ENCODE peak calls at places on chromosomes 7 and 10, in ten cellular contexts. L, S, F, V, Q, Y, A, B, P and W are unnamed samples. For H3K27me3, the result is how much of the 10 kb centered on the place peaks cover.

GRCh38 chr10:78814430-78814806 is 254.3 kb upstream of the ZMIZ1 start:
- DNase-seq in L (no peak), S (no peak), F (no peak), V (no peak), Q (no peak), Y (no peak), A (no peak), B (no peak), P (no peak), W (no peak)

GRCh38 chr10:86314616-86315520 is 51.7 kb downstream of the GRID1 start:
- DNase-seq in L (no peak), S (no peak), F (no peak), V (no peak), Q (no peak), Y (no peak), A (no peak), B (no peak), P (no peak), W (no peak)

GRCh38 chr7:116592445-116592844 is 67.6 kb downstream of the CAV1 start:
- DNase-seq in L (no peak), S (no peak), F (no peak), V (no peak), Q (no peak), Y (no peak), A (peak), B (peak), P (no peak), W (no peak)

GRCh38 chr7:130071701-130072622 is 1.6 kb downstream of the KLHDC10 start:
- DNase-seq in L (no peak), S (peak), F (peak), V (peak), Q (peak), Y (peak), A (peak), B (no peak), P (peak), W (peak)

GRCh38 chr7:108455833-108456677 is at the start of gene NRCAM:
- DNase-seq in L (no peak), S (peak), F (no peak), V (peak), Q (peak), Y (no peak), A (peak), B (no peak), P (no peak), W (peak)

GRCh38 chr7:916291-916941 is 38.1 kb downstream of the ADAP1 start:
- DNase-seq in L (no peak), S (no peak), F (no peak), V (no peak), Q (no peak), Y (no peak), A (peak), B (no peak), P (no peak), W (no peak)

GRCh38 chr7:125126376-125126775 is 196.8 kb upstream of the POT1 start:
- DNase-seq in L (no peak), S (no peak), F (no peak), V (no peak), Q (no peak), Y (no peak), A (no peak), B (no peak), P (no peak), W (no peak)

GRCh38 chr10:4294271-4294670 is 509.3 kb upstream of the KLF6 start:
- DNase-seq in L (no peak), S (no peak), F (no peak), V (no peak), Q (no peak), Y (no peak), A (no peak), B (no peak), P (no peak), W (no peak)

GRCh38 chr7:123220396-123220795 is 20.6 kb upstream of the SLC13A1 start:
- DNase-seq in L (no peak), S (no peak), F (no peak), V (peak), Q (no peak), Y (no peak), A (no peak), B (no peak), P (no peak), W (no peak)

GRCh38 chr10:121405096-121405495 is 193.1 kb downstream of the FGFR2 start:
- DNase-seq in L (no peak), S (no peak), F (no peak), V (no peak), Q (no peak), Y (no peak), A (no peak), B (no peak), P (no peak), W (no peak)

GRCh38 chr10:71213127-71213616 is 802 bp downstream of the UNC5B start:
- DNase-seq in L (no peak), S (peak), F (peak), V (peak), Q (peak), Y (no peak), A (peak), B (peak), P (no peak), W (peak)
- H3K4me3 ChIP-seq in L (peak), S (peak), F (peak), V (peak), Q (peak), Y (peak), A (peak), B (peak), P (no peak), W (peak)

DNA sequence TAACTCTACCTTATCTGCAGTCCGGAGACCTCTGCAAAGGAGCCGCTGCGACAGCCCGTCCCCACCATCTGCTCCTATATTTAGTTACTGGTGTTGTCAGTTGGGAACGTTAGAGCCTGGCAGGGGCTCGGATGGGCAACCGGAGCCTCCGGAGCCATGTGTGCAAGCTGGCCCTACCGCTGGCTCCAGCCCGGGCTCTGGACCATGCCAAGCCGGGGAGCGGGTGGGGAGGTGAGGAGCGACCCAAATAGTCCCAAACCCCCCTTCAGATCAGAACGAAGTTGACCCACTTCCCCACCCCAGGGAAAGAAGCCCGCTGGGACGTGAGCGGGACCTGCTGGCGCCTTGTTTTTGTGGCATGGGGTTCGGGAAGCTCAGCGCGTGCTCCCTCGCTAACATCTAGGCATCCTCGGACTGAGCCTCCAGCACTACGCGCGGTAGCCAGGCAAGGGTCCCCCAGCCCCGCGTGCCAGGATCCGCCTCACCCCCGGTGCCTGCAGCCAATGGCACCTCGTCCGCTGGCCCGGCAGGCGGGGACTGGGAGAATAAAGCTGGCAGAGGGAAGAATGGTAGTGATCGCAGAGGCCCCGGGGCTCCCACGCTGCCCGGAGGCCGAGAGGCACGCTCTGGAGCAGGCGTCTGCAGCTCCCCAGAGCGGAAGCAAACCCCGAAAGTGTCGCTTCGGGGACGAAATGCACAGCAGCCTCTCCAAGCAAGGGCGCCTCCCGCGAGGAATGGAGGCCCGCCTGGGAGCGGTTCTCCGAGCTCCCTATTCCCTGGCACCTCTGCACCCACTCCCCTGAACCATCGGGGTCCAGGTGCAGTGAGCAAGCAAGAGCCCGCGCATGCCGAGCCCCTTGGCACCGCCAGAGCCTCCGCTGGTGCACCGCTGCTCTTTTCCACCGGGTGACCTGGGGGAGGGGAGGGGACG is 669 bp downstream of the LRRC20 start:
- DNase-seq in L (no peak), S (no peak), F (peak), V (no peak), Q (peak), Y (no peak), A (peak), B (peak), P (no peak), W (peak)
- H3K27ac ChIP-seq in L (peak), S (peak), F (peak), V (no peak), Q (peak), Y (no peak), A (peak), B (peak), P (no peak), W (no peak)

GRCh38 chr10:22620140-22620857 is 94.1 kb downstream of the PIP4K2A start:
- DNase-seq in L (no peak), S (no peak), F (peak), V (peak), Q (no peak), Y (no peak), A (peak), B (peak), P (no peak), W (no peak)

GRCh38 chr10:22621726-22622125 is 92.7 kb downstream of the PIP4K2A start:
- DNase-seq in L (no peak), S (no peak), F (no peak), V (no peak), Q (no peak), Y (no peak), A (no peak), B (no peak), P (no peak), W (no peak)

GRCh38 chr10:22622242-22622806 is 92.1 kb downstream of the PIP4K2A start:
- DNase-seq in L (no peak), S (no peak), F (no peak), V (no peak), Q (no peak), Y (no peak), A (no peak), B (no peak), P (no peak), W (no peak)

GRCh38 chr10:22619111-22619510 is 95.3 kb downstream of the PIP4K2A start:
- DNase-seq in L (no peak), S (no peak), F (no peak), V (no peak), Q (no peak), Y (no peak), A (no peak), B (no peak), P (no peak), W (no peak)

DNA sequence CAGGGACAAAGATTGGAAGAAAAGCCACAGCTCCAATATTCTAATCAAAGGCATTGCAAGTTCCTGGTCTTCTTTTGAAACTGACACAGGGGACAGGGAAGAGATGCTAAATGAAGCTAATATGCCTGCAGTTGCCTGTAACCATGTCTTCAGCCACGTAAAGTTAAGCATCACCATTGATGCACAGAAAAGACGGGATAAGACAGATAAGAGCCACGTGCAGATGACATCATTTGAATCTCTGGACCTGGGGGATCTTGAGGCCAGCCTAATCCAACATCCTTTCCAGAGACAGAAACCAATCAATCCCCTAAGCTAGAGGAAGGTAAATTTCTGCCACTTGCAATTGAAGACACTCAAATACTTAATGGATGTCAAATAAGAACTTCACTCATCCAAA is 93.4 kb downstream of the PIP4K2A start:
- DNase-seq in L (no peak), S (no peak), F (peak), V (no peak), Q (no peak), Y (no peak), A (no peak), B (no peak), P (no peak), W (no peak)
- H3K27me3 ChIP-seq in L (under half), S (under half), F (under half), V (under half), Q (under half), Y (under half), A (under half), B (under half), P (under half), W (under half)

DNA sequence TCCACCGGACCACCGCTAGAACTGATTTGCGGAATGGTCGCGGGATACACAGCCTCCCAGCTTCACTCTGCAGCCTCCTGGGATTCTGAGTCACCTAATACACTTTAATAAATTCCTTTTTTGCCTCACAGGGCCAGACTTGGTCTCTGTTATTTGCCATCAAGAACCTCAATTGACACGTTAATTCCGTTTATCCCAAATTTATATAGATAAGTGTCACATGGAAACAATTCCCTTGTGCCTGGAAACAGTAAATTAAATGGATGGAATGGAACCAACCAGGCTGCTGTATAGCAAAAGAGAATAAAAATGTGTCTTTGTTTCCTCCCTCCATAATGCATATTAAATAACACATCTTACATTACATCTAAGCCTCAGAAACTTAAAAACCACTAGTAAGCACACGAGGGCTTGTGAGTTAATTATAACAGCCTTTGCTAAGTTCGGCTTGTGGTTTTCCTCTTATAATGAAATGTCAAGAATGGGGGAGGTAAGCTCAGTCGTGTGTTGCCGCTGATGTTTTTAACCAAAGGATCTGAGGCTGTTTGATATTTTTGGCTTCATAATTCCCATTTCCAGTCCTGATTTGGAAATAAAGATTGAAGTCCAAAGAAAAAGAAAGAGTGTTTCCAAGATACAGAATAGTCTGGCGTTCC is 52.1 kb downstream of the ADRB1 start:
- DNase-seq in L (no peak), S (no peak), F (no peak), V (no peak), Q (no peak), Y (no peak), A (no peak), B (no peak), P (no peak), W (no peak)
- H3K4me3 ChIP-seq in L (no peak), S (no peak), F (no peak), V (no peak), Q (no peak), Y (no peak), A (no peak), B (no peak), P (peak), W (no peak)

GRCh38 chr7:139913555-139914135 is 84.6 kb downstream of the TBXAS1 start:
- DNase-seq in L (no peak), S (no peak), F (no peak), V (no peak), Q (no peak), Y (no peak), A (no peak), B (no peak), P (no peak), W (no peak)

GRCh38 chr7:139913006-139913405 is 83.9 kb downstream of the TBXAS1 start:
- DNase-seq in L (no peak), S (no peak), F (no peak), V (no peak), Q (no peak), Y (no peak), A (no peak), B (no peak), P (no peak), W (no peak)

GRCh38 chr7:139909379-139910050 is 80.5 kb downstream of the TBXAS1 start:
- DNase-seq in L (no peak), S (no peak), F (peak), V (no peak), Q (no peak), Y (no peak), A (no peak), B (no peak), P (no peak), W (no peak)

GRCh38 chr7:139906879-139907278 is 77.8 kb downstream of the TBXAS1 start:
- DNase-seq in L (no peak), S (no peak), F (no peak), V (no peak), Q (no peak), Y (no peak), A (no peak), B (no peak), P (no peak), W (no peak)

GRCh38 chr7:139908792-139909191 is 79.7 kb downstream of the TBXAS1 start:
- DNase-seq in L (no peak), S (no peak), F (no peak), V (no peak), Q (no peak), Y (no peak), A (no peak), B (no peak), P (no peak), W (no peak)
- H3K27ac ChIP-seq in L (no peak), S (no peak), F (no peak), V (no peak), Q (no peak), Y (no peak), A (no peak), B (no peak), P (no peak), W (no peak)

GRCh38 chr10:77284797-77285196 is 352.8 kb downstream of the KCNMA1 start:
- DNase-seq in L (no peak), S (no peak), F (no peak), V (no peak), Q (no peak), Y (no peak), A (no peak), B (no peak), P (no peak), W (no peak)
- H3K27me3 ChIP-seq in L (under half), S (under half), F (under half), V (under half), Q (under half), Y (under half), A (under half), B (half or more), P (under half), W (under half)

DNA sequence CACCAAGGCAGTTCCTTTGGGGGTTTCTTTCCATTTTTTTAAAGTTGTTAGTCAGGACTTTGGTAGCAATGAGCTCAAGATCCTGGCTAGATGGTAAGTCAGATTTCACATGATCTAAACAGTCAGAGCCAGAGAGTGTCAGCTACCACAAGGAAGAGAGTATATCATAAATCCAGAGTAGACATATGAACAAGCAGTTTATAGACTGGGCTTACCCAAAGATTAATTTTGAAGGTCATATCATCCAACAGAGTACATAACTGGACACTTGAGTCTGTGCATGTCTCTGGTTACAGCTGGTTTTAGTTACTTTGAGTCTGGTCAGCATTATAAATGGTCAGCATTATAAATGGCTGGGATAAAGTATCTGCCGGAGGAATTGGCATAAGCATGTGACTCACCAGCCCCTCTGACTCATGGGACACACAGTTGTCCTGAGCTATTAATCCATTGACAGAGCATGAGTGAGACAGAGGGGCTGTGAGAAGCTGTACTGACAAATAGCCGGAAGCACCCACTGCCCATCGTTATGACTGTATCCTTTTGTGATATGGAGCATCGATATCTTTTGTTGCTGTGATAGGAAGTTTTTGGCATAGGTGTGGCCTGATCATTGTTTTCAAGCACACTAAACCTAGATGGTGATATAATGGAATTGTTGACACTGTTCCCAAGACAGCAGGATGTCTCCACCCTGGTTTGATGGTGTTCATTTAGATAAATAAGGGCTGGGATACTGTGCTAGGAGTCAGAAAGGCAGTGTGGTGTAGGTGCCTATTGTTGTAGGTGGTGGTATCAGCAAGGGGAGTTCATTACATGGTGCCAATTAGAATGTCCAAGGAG is 19.2 kb downstream of the PPP1R3C start:
- DNase-seq in L (no peak), S (no peak), F (peak), V (no peak), Q (peak), Y (no peak), A (no peak), B (no peak), P (no peak), W (no peak)
- H3K4me3 ChIP-seq in L (no peak), S (no peak), F (no peak), V (no peak), Q (no peak), Y (no peak), A (no peak), B (no peak), P (no peak), W (no peak)

DNA sequence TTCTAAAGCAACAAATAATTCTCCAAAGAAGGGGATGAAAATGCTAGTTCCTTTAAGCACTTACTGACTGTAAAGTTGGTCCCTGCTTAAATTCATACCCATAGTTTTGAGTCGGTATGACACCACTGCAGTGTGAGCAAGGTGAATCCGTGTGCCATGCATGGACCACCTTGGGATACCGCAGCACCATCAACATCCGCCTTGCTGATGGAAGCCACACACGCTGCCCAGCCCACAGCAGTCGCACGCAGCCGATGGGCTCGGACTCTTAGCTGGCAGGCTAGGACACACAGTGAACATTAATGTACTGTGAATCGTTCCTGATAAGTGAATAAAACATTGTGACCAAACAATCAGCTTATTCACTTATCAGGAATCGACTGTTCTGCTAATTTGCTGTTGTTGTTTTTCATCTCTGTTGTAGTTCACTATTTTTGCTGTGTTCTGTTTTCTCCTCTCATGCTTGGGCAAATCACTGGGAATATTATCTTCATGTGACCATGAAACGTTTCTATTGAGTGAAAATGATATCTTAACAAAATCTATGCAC is 275.5 kb downstream of the USP6NL start:
- DNase-seq in L (no peak), S (no peak), F (no peak), V (no peak), Q (no peak), Y (no peak), A (no peak), B (no peak), P (no peak), W (no peak)
- H3K27ac ChIP-seq in L (no peak), S (no peak), F (no peak), V (no peak), Q (no peak), Y (no peak), A (no peak), B (no peak), P (no peak), W (no peak)

GRCh38 chr10:123858039-123858740 is 33.4 kb downstream of the CPXM2 start:
- DNase-seq in L (no peak), S (no peak), F (no peak), V (no peak), Q (peak), Y (no peak), A (no peak), B (no peak), P (no peak), W (no peak)

GRCh38 chr10:123860856-123861255 is 30.8 kb downstream of the CPXM2 start:
- DNase-seq in L (no peak), S (no peak), F (no peak), V (no peak), Q (no peak), Y (no peak), A (no peak), B (no peak), P (no peak), W (no peak)

GRCh38 chr10:123858907-123859650 is 32.5 kb downstream of the CPXM2 start:
- DNase-seq in L (no peak), S (no peak), F (no peak), V (no peak), Q (no peak), Y (no peak), A (no peak), B (no peak), P (no peak), W (no peak)

GRCh38 chr10:123859651-123860045 is 32.0 kb downstream of the CPXM2 start:
- DNase-seq in L (no peak), S (no peak), F (no peak), V (no peak), Q (no peak), Y (no peak), A (no peak), B (no peak), P (no peak), W (no peak)

GRCh38 chr10:123860209-123860608 is 31.4 kb downstream of the CPXM2 start:
- DNase-seq in L (no peak), S (no peak), F (no peak), V (no peak), Q (no peak), Y (no peak), A (no peak), B (no peak), P (no peak), W (no peak)
- H3K27me3 ChIP-seq in L (under half), S (under half), F (under half), V (under half), Q (under half), Y (under half), A (under half), B (half or more), P (under half), W (under half)